ENCODE peak calls at places on chromosomes 13 and 19, in five cellular contexts. One of them, this sample, is unnamed.
A peak's percentile ranks its signal among the peaks of the same experiment; 100 is the strongest.

GRCh38 chr13:109783447-109783814 is 3.0 kb downstream of the IRS2 start:
- DNase-seq in GM12865: no peak
- DNase-seq in breast epithelium: no peak
- DNase-seq in prostate gland: no peak
- DNase-seq in sigmoid colon: no peak
- DNase-seq in this sample: no peak

GRCh38 chr19:29421186-29421525 is 104.6 kb upstream of the VSTM2B start:
- DNase-seq in GM12865: no peak
- DNase-seq in breast epithelium: no peak
- DNase-seq in prostate gland: no peak
- DNase-seq in sigmoid colon: no peak
- DNase-seq in this sample: no peak

GRCh38 chr19:42472402-42473147 is 29.8 kb upstream of the CXCL17 start:
- DNase-seq in GM12865: no peak
- DNase-seq in breast epithelium: no peak
- DNase-seq in prostate gland: no peak
- DNase-seq in sigmoid colon: no peak
- DNase-seq in this sample: no peak

GRCh38 chr13:43567608-43568007 is 219.2 kb downstream of the ENOX1 start:
- DNase-seq in GM12865: no peak
- DNase-seq in breast epithelium: no peak
- DNase-seq in prostate gland: no peak
- DNase-seq in sigmoid colon: no peak
- DNase-seq in this sample: no peak

GRCh38 chr19:46620716-46621115 is 4.2 kb downstream of the PTGIR start:
- DNase-seq in GM12865: no peak
- DNase-seq in breast epithelium: no peak
- DNase-seq in prostate gland: no peak
- DNase-seq in sigmoid colon: no peak
- DNase-seq in this sample: no peak

GRCh38 chr13:49791753-49792549 is 531 bp downstream of the KPNA3 start:
- DNase-seq in GM12865: peak; percentile 68
- DNase-seq in breast epithelium: peak; percentile 41
- DNase-seq in prostate gland: peak; percentile 17
- DNase-seq in sigmoid colon: peak; percentile 70
- DNase-seq in this sample: peak; percentile 75

GRCh38 chr13:42524487-42525034 is 49.4 kb upstream of the TNFSF11 start:
- DNase-seq in GM12865: no peak
- DNase-seq in breast epithelium: no peak
- DNase-seq in prostate gland: no peak
- DNase-seq in sigmoid colon: no peak
- DNase-seq in this sample: no peak

GRCh38 chr19:32178401-32178800 is 167.0 kb upstream of the ZNF507 start:
- DNase-seq in GM12865: no peak
- DNase-seq in breast epithelium: no peak
- DNase-seq in prostate gland: no peak
- DNase-seq in sigmoid colon: no peak
- DNase-seq in this sample: no peak

GRCh38 chr13:33178197-33178699 is 107.3 kb downstream of the STARD13 start:
- DNase-seq in GM12865: no peak
- DNase-seq in breast epithelium: no peak
- DNase-seq in prostate gland: no peak
- DNase-seq in sigmoid colon: no peak
- DNase-seq in this sample: no peak

GRCh38 chr19:58229255-58229639 is 533 bp downstream of the ZNF544 start:
- DNase-seq in GM12865: peak; percentile 48
- DNase-seq in breast epithelium: no peak
- DNase-seq in prostate gland: no peak
- DNase-seq in sigmoid colon: no peak
- DNase-seq in this sample: no peak

GRCh38 chr19:32928806-32929205 is 43.0 kb downstream of the CEP89 start:
- DNase-seq in GM12865: no peak
- DNase-seq in breast epithelium: no peak
- DNase-seq in prostate gland: no peak
- DNase-seq in sigmoid colon: no peak
- DNase-seq in this sample: no peak

GRCh38 chr19:34096020-34096915 is 76.0 kb upstream of the LSM14A start:
- DNase-seq in GM12865: peak; percentile 53
- DNase-seq in breast epithelium: no peak
- DNase-seq in prostate gland: peak; percentile 16
- DNase-seq in sigmoid colon: no peak
- DNase-seq in this sample: no peak

GRCh38 chr19:50723069-50723468 is at the start of gene CLEC11A:
- DNase-seq in GM12865: no peak
- DNase-seq in breast epithelium: peak; percentile 57
- DNase-seq in prostate gland: no peak
- DNase-seq in sigmoid colon: peak; percentile 90
- DNase-seq in this sample: no peak

GRCh38 chr13:44382635-44383145 is 9.1 kb downstream of the SERP2 start:
- DNase-seq in GM12865: no peak
- DNase-seq in breast epithelium: no peak
- DNase-seq in prostate gland: peak; percentile 51
- DNase-seq in sigmoid colon: no peak
- DNase-seq in this sample: no peak

GRCh38 chr19:53915000-53915399 is 5.9 kb downstream of the CACNG7 start:
- DNase-seq in GM12865: no peak
- DNase-seq in breast epithelium: no peak
- DNase-seq in prostate gland: no peak
- DNase-seq in sigmoid colon: no peak
- DNase-seq in this sample: no peak

GRCh38 chr13:40656358-40656757 is 10.1 kb downstream of the FOXO1 start:
- DNase-seq in GM12865: no peak
- DNase-seq in breast epithelium: no peak
- DNase-seq in prostate gland: no peak
- DNase-seq in sigmoid colon: no peak
- DNase-seq in this sample: no peak

GRCh38 chr13:27962128-27962841 is 6.8 kb downstream of the CDX2 start:
- DNase-seq in GM12865: no peak
- DNase-seq in breast epithelium: no peak
- DNase-seq in prostate gland: no peak
- DNase-seq in sigmoid colon: no peak
- DNase-seq in this sample: peak; percentile 40

GRCh38 chr19:49512970-49513745 is 697 bp downstream of the FCGRT start:
- DNase-seq in GM12865: no peak
- DNase-seq in breast epithelium: no peak
- DNase-seq in prostate gland: no peak
- DNase-seq in sigmoid colon: peak; percentile 85
- DNase-seq in this sample: no peak

GRCh38 chr19:41321600-41322270 is 11.8 kb downstream of the CCDC97 start:
- DNase-seq in GM12865: peak; percentile 50
- DNase-seq in breast epithelium: no peak
- DNase-seq in prostate gland: no peak
- DNase-seq in sigmoid colon: peak; percentile 79
- DNase-seq in this sample: no peak
- TF ChIP-seq CTCF in GM12865: peak; percentile 49
- TF ChIP-seq CTCF in breast epithelium: peak; percentile 22
- TF ChIP-seq CTCF in prostate gland: peak; percentile 37
- TF ChIP-seq CTCF in sigmoid colon: peak; percentile 50
- TF ChIP-seq CTCF in this sample: peak; percentile 82

DNA sequence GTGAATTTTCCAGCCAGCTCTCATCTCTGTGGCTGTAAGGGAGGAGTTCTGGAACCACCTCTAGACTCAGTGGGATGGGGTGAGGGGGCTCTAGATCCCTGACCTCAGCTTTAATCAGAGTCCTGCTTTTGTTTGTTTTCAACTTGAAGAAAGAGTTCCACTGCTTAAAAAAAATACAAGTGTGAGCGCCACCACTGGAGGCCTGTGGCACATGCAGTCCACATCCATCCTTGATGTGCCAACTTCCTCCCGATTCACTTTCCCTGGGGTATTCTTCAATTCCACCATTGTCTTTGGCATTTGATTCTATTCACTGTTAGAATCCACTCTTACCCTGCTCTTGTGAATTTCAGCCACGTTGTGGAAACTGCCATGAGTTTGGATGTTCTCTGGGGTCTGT is 62.4 kb upstream of the GJB6 start:
- DNase-seq in GM12865: no peak
- DNase-seq in breast epithelium: no peak
- DNase-seq in prostate gland: no peak
- DNase-seq in sigmoid colon: no peak
- DNase-seq in this sample: no peak
- TF ChIP-seq CTCF in GM12865: no peak
- TF ChIP-seq CTCF in breast epithelium: no peak
- TF ChIP-seq CTCF in prostate gland: no peak
- TF ChIP-seq CTCF in sigmoid colon: no peak
- TF ChIP-seq CTCF in this sample: peak; percentile 48

GRCh38 chr13:94549241-94550029 is 46.5 kb downstream of the TGDS start:
- DNase-seq in GM12865: peak; percentile 97
- DNase-seq in breast epithelium: peak; percentile 79
- DNase-seq in prostate gland: peak; percentile 94
- DNase-seq in sigmoid colon: peak; percentile 95
- DNase-seq in this sample: peak; percentile 91
- TF ChIP-seq CTCF in GM12865: no peak
- TF ChIP-seq CTCF in breast epithelium: no peak
- TF ChIP-seq CTCF in prostate gland: no peak
- TF ChIP-seq CTCF in sigmoid colon: no peak
- TF ChIP-seq CTCF in this sample: no peak

GRCh38 chr13:45683701-45684100 is 18.4 kb upstream of the CBY2 start:
- DNase-seq in GM12865: no peak
- DNase-seq in breast epithelium: no peak
- DNase-seq in prostate gland: no peak
- DNase-seq in sigmoid colon: no peak
- DNase-seq in this sample: no peak
- TF ChIP-seq CTCF in GM12865: peak; percentile 19
- TF ChIP-seq CTCF in breast epithelium: no peak
- TF ChIP-seq CTCF in prostate gland: no peak
- TF ChIP-seq CTCF in sigmoid colon: no peak
- TF ChIP-seq CTCF in this sample: peak; percentile 53

GRCh38 chr19:5870986-5871394 is 650 bp upstream of the FUT5 start:
- DNase-seq in GM12865: no peak
- DNase-seq in breast epithelium: no peak
- DNase-seq in prostate gland: no peak
- DNase-seq in sigmoid colon: no peak
- DNase-seq in this sample: no peak

GRCh38 chr19:5877427-5877826 is 7.1 kb upstream of the FUT5 start:
- DNase-seq in GM12865: no peak
- DNase-seq in breast epithelium: no peak
- DNase-seq in prostate gland: no peak
- DNase-seq in sigmoid colon: no peak
- DNase-seq in this sample: no peak

GRCh38 chr19:5877869-5878268 is 7.5 kb upstream of the FUT5 start:
- DNase-seq in GM12865: no peak
- DNase-seq in breast epithelium: no peak
- DNase-seq in prostate gland: no peak
- DNase-seq in sigmoid colon: no peak
- DNase-seq in this sample: no peak

DNA sequence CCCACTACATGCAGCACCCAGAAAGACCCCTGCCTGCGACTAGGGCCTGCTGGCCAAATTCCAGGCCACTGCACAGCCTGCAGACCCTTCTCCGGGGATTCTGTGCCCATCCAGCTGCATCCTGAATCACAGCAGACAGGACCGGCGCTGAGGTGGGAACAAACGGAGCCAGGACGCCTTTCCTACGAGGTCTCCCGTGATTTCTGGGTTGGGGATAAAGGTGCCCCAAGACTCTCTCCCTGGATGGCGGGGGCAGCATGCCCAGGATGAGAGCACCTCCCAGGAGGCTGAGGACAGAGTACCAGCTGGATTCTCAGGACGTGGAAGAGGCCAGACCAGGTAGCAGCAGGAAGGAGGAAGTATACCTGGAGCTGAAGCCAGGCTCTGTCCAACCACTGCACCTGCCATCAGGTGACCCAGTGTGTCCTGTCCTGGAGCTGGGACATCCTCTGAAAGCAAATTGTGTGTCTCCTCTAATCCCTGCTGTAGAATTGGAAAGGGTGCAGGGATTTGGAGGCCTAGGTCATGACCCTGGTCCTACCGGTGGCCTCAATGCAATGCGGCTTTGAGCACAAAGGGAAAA is 3.4 kb upstream of the FUT5 start:
- DNase-seq in GM12865: no peak
- DNase-seq in breast epithelium: no peak
- DNase-seq in prostate gland: no peak
- DNase-seq in sigmoid colon: no peak
- DNase-seq in this sample: no peak
- TF ChIP-seq CTCF in GM12865: no peak
- TF ChIP-seq CTCF in breast epithelium: no peak
- TF ChIP-seq CTCF in prostate gland: no peak
- TF ChIP-seq CTCF in sigmoid colon: no peak
- TF ChIP-seq CTCF in this sample: no peak

GRCh38 chr13:98447881-98448641 is 128.8 kb downstream of the STK24 start:
- DNase-seq in GM12865: peak; percentile 87
- DNase-seq in breast epithelium: no peak
- DNase-seq in prostate gland: peak; percentile 72
- DNase-seq in sigmoid colon: no peak
- DNase-seq in this sample: no peak
- TF ChIP-seq CTCF in GM12865: peak; percentile 79
- TF ChIP-seq CTCF in breast epithelium: peak; percentile 24
- TF ChIP-seq CTCF in prostate gland: peak; percentile 54
- TF ChIP-seq CTCF in sigmoid colon: peak; percentile 51
- TF ChIP-seq CTCF in this sample: peak; percentile 75

GRCh38 chr13:98941118-98941517 is 36.7 kb downstream of the DOCK9 start:
- DNase-seq in GM12865: no peak
- DNase-seq in breast epithelium: no peak
- DNase-seq in prostate gland: no peak
- DNase-seq in sigmoid colon: no peak
- DNase-seq in this sample: no peak
- TF ChIP-seq CTCF in GM12865: no peak
- TF ChIP-seq CTCF in breast epithelium: no peak
- TF ChIP-seq CTCF in prostate gland: no peak
- TF ChIP-seq CTCF in sigmoid colon: no peak
- TF ChIP-seq CTCF in this sample: no peak

GRCh38 chr19:37691881-37692504 is 27.6 kb downstream of the ZNF607 start:
- DNase-seq in GM12865: peak; percentile 22
- DNase-seq in breast epithelium: peak; percentile 46
- DNase-seq in prostate gland: peak; percentile 69
- DNase-seq in sigmoid colon: peak; percentile 90
- DNase-seq in this sample: peak; percentile 88
- TF ChIP-seq CTCF in GM12865: no peak
- TF ChIP-seq CTCF in breast epithelium: no peak
- TF ChIP-seq CTCF in prostate gland: no peak
- TF ChIP-seq CTCF in sigmoid colon: no peak
- TF ChIP-seq CTCF in this sample: peak; percentile 24

GRCh38 chr13:31161583-31162150 is at the start of gene HSPH1:
- DNase-seq in GM12865: peak; percentile 98
- DNase-seq in breast epithelium: peak; percentile 98
- DNase-seq in prostate gland: peak; percentile 98
- DNase-seq in sigmoid colon: peak; percentile 99
- DNase-seq in this sample: peak; percentile 98
- TF ChIP-seq CTCF in GM12865: peak; percentile 14
- TF ChIP-seq CTCF in breast epithelium: no peak
- TF ChIP-seq CTCF in prostate gland: no peak
- TF ChIP-seq CTCF in sigmoid colon: no peak
- TF ChIP-seq CTCF in this sample: peak; percentile 41

This sample was measured in type B pancreatic cell.